ENCODE peak calls at places on chromosomes 3 and 15, in nine cellular contexts. S, L, I, M, X, K, Y, Z and R are unnamed samples. For H3K4me1, the result is how much of the 10 kb centered on the place peaks cover.

GRCh38 chr15:72342385-72342784 is 22.4 kb upstream of the CELF6 start:
- DNase-seq in I (no peak), S (no peak), Z (no peak), M (no peak), Y (no peak), K (peak), X (no peak), L (peak), R (no peak)

GRCh38 chr3:62149962-62150361 is 223.4 kb downstream of the FEZF2 start:
- DNase-seq in K (no peak), M (peak), Z (peak), Y (no peak), I (no peak), X (no peak), L (no peak), S (no peak), R (no peak)

GRCh38 chr15:68578175-68578959 is 426 bp upstream of the CORO2B start:
- DNase-seq in X (peak), L (no peak), I (peak), Y (no peak), K (no peak), Z (peak), M (peak), S (no peak), R (peak)

GRCh38 chr3:131174752-131175151 is 148.1 kb downstream of the NEK11 start:
- DNase-seq in L (no peak), Y (peak), Z (peak), X (no peak), S (no peak), K (no peak), M (no peak), I (no peak), R (no peak)

GRCh38 chr3:169091196-169091595 is 572.3 kb downstream of the MECOM start:
- DNase-seq in Z (peak), M (no peak), S (no peak), Y (no peak), X (no peak), K (no peak), I (no peak), L (no peak), R (no peak)

GRCh38 chr15:66842710-66843441 is 140.8 kb downstream of the SMAD6 start:
- DNase-seq in X (peak), Y (no peak), I (peak), S (no peak), L (no peak), K (no peak), M (peak), Z (no peak), R (peak)

GRCh38 chr3:33439421-33440327 is 531 bp downstream of the UBP1 start:
- DNase-seq in L (no peak), K (peak), Y (peak), M (peak), I (peak), S (peak), X (peak), Z (peak), R (peak)

GRCh38 chr3:149128856-149129255 is 582 bp upstream of the HPS3 start:
- DNase-seq in S (no peak), K (no peak), Y (no peak), M (no peak), L (no peak), I (no peak), Z (no peak), X (no peak), R (no peak)

GRCh38 chr3:47542614-47543173 is 29.2 kb upstream of the ELP6 start:
- DNase-seq in M (no peak), I (no peak), Y (no peak), L (no peak), Z (peak), K (no peak), X (no peak), S (no peak), R (peak)

DNA sequence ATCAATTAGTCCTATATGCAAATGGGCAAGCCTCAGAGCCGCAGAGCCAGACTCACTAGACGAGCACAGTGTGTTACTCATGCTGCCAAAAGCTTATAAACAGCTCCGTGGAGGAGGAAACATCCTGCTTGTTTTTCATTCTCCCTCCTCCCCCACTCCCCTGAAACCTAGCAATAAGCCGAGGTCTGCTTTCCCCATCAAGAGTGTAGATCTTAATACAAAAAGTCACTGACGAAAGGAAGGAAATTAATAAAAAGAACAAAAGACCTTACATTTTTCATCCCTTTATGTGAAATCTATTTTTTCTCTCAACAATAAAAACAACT is 88.5 kb downstream of the XXYLT1 start:
- DNase-seq in K (no peak), I (no peak), Y (no peak), X (no peak), M (no peak), S (no peak), L (no peak), Z (no peak), R (peak)
- H3K4me1 ChIP-seq in K (under half), I (under half), Y (under half), X (under half), M (half or more), S (under half), L (under half), Z (under half), R (under half)

DNA sequence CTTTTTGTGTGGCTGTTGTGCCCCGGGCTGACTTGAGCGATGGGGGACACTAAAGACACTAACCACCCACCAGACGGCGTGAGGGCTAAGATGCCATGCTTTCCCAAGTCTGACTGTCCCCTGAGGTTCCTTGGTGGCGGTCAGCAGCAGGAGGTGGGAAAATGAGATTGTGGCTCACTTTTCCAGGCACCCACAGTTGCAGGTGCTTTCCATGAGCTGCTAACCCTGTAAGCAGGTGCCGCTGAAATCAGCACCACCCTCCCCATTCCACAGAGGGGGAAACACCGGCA is 17.7 kb downstream of the PRR23E start:
- DNase-seq in X (no peak), S (no peak), K (no peak), I (peak), Y (no peak), M (no peak), L (no peak), Z (no peak), R (no peak)
- H3K4me1 ChIP-seq in X (under half), S (under half), K (under half), I (under half), Y (under half), M (under half), L (under half), Z (under half), R (under half)

DNA sequence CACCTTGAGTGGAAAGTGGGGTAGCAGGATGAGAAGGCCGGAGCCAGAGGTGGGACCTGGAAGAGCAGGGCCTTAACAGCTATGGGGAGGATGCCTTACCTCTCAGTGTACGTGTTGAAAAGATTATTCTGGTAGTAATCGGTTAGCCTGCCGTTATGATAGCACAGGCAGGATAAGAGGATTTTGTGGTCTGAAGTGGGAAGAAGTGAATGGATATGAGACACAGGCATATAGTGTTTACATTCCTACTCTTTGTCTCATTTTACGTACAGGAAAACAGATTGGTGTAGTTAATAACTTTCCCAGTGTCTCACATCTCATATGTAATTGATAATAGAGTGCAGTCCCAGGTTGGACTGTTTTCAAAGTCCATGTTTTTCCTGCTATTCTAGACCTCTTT is 172.3 kb downstream of the KLHL25 start:
- DNase-seq in K (no peak), S (no peak), Y (no peak), Z (no peak), M (no peak), I (no peak), X (no peak), L (no peak), R (no peak)
- H3K4me1 ChIP-seq in K (half or more), S (half or more), Y (half or more), Z (half or more), M (half or more), I (under half), X (under half), L (under half), R (under half)

GRCh38 chr3:158272071-158272470 is 162.2 kb downstream of the RSRC1 start:
- DNase-seq in Y (no peak), S (no peak), X (no peak), Z (no peak), I (no peak), L (no peak), M (no peak), K (no peak), R (no peak)
- H3K4me1 ChIP-seq in Y (under half), S (under half), X (under half), Z (under half), I (under half), L (under half), M (under half), K (under half), R (under half)

GRCh38 chr15:63084806-63085205 is 36.9 kb upstream of the LACTB start:
- DNase-seq in X (no peak), Z (no peak), Y (no peak), S (no peak), M (no peak), L (no peak), I (no peak), K (no peak), R (no peak)
- H3K4me1 ChIP-seq in X (under half), Z (under half), Y (under half), S (under half), M (under half), L (under half), I (under half), K (under half), R (under half)

GRCh38 chr3:19202303-19202702 is 54.0 kb downstream of the KCNH8 start:
- DNase-seq in S (no peak), K (no peak), Y (no peak), I (no peak), M (no peak), L (no peak), Z (no peak), X (no peak), R (no peak)
- H3K4me1 ChIP-seq in S (under half), K (under half), Y (under half), I (under half), M (under half), L (under half), Z (under half), X (under half), R (under half)